ENCODE peak calls at places on chromosomes 16 and 17, in ten cellular contexts. X is thoracic aorta; O is CD8-positive, alpha-beta memory T cell; D is esophagus squamous epithelium; U is Peyer's patch; P is upper lobe of right lung; A is psoas muscle; Y is ovary; C is body of pancreas; M is transverse colon. T is an unnamed sample.

GRCh38 chr17:20234266-20234665 is 225.1 kb downstream of the SPECC1 start:
- DNase-seq in X (no peak), Y (no peak), C (no peak), D (no peak), P (no peak), M (no peak), A (no peak), O (peak; percentile 62), U (no peak), T (no peak)

GRCh38 chr17:5226940-5227878 is 7.5 kb downstream of the SCIMP start:
- DNase-seq in Y (no peak), U (peak; percentile 82), P (peak; percentile 67), A (no peak), M (no peak), O (peak; percentile 46), X (no peak), D (no peak), C (no peak), T (no peak)

GRCh38 chr16:68993885-68994284 is 111.6 kb upstream of the HAS3 start:
- DNase-seq in U (no peak), O (no peak), M (no peak), A (no peak), P (no peak), X (no peak), Y (no peak), D (no peak), C (no peak), T (no peak)

GRCh38 chr16:54400261-54400660 is 113.7 kb upstream of the IRX3 start:
- DNase-seq in A (no peak), U (no peak), P (no peak), O (no peak), M (no peak), X (no peak), C (no peak), Y (no peak), D (no peak), T (no peak)

GRCh38 chr17:57669671-57670529 is 75.2 kb downstream of the CCDC182 start:
- DNase-seq in Y (no peak), O (no peak), A (no peak), C (no peak), X (no peak), D (no peak), U (no peak), P (no peak), M (no peak), T (no peak)

GRCh38 chr17:47603830-47604229 is 45.9 kb upstream of the KPNB1 start:
- DNase-seq in D (no peak), Y (no peak), M (no peak), C (no peak), P (no peak), U (no peak), O (no peak), X (no peak), A (no peak), T (no peak)

GRCh38 chr16:15689290-15689689 is 39.2 kb downstream of the NDE1 start:
- DNase-seq in X (no peak), C (no peak), Y (no peak), A (no peak), U (no peak), P (no peak), D (no peak), O (no peak), M (no peak), T (no peak)

GRCh38 chr16:66954097-66954659 is 6.9 kb upstream of the CES3 start:
- DNase-seq in Y (peak; percentile 79), P (no peak), U (peak; percentile 92), C (peak; percentile 81), A (peak; percentile 77), O (peak; percentile 66), X (peak; percentile 25), D (no peak), M (peak; percentile 89), T (peak; percentile 84)

GRCh38 chr17:59381716-59382570 is 50.5 kb downstream of the YPEL2 start:
- DNase-seq in Y (no peak), A (peak; percentile 22), O (no peak), C (peak; percentile 87), M (peak; percentile 76), D (no peak), X (no peak), U (no peak), P (no peak), T (no peak)

GRCh38 chr17:73138541-73139138 is 26.2 kb upstream of the SSTR2 start:
- DNase-seq in D (no peak), A (no peak), X (no peak), M (no peak), Y (no peak), U (no peak), P (no peak), C (peak; percentile 32), O (no peak), T (no peak)

GRCh38 chr17:81064746-81065475 is 30.0 kb downstream of the BAIAP2 start:
- DNase-seq in O (no peak), U (no peak), M (no peak), P (no peak), X (no peak), C (no peak), D (no peak), Y (no peak), A (no peak), T (no peak)

GRCh38 chr17:79716183-79716797 is 14.5 kb upstream of the ENPP7 start:
- DNase-seq in X (no peak), D (no peak), M (no peak), P (no peak), Y (no peak), C (no peak), O (no peak), A (no peak), U (no peak), T (no peak)

GRCh38 chr17:42669705-42670198 is 7.0 kb downstream of the PLEKHH3 start:
- DNase-seq in X (no peak), U (no peak), P (no peak), C (no peak), A (no peak), Y (peak; percentile 24), M (no peak), D (no peak), O (no peak), T (no peak)
- H3K36me3 ChIP-seq in X (peaks cover 51% of the 10 kb centered on the region), U (no peaks in the 10 kb centered on the region), P (peaks cover 64% of the 10 kb centered on the region), C (peaks cover 16% of the 10 kb centered on the region), A (peaks cover 75% of the 10 kb centered on the region), Y (no peaks in the 10 kb centered on the region), M (no peaks in the 10 kb centered on the region), D (peaks cover 39% of the 10 kb centered on the region), O (peaks cover 4% of the 10 kb centered on the region), T (peaks cover 33% of the 10 kb centered on the region)

DNA sequence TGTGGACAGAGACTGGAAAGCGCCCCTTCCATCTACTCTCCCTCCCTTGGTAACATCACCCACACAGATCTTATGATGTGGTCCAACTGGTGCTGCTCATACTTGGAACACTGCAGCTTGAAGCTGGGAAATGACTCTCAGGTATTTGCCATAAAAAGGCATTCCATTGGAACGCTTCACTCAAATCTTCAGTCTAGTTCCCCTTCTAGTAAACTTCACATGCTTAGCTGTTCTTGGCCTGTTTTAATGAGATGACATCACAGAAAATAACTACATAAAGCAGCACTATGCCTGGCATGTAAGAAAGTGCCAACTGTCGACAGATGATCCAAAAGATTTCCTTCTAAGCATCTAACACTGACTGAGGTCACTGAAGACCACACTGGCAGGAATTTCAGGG is 9.3 kb downstream of the ZNF263 start:
- DNase-seq in X (no peak), M (no peak), P (no peak), O (no peak), D (no peak), A (no peak), Y (no peak), C (no peak), U (no peak), T (no peak)
- H3K9me3 ChIP-seq in X (peaks cover 93% of the 10 kb centered on the region), M (peaks cover 67% of the 10 kb centered on the region), P (peaks cover 76% of the 10 kb centered on the region), O (peaks cover 55% of the 10 kb centered on the region), D (peaks cover 93% of the 10 kb centered on the region), A (peaks cover 95% of the 10 kb centered on the region), Y (no peaks in the 10 kb centered on the region), C (no peaks in the 10 kb centered on the region), U (no peaks in the 10 kb centered on the region), T (no peaks in the 10 kb centered on the region)

GRCh38 chr17:48729335-48730239 is 1.0 kb upstream of the HOXB13 start:
- DNase-seq in O (no peak), U (no peak), P (no peak), A (no peak), D (no peak), X (no peak), C (no peak), M (no peak), Y (no peak), T (no peak)

GRCh38 chr17:48727415-48728175 is 955 bp downstream of the HOXB13 start:
- DNase-seq in C (no peak), D (no peak), P (no peak), A (no peak), Y (no peak), O (no peak), U (no peak), M (no peak), X (no peak), T (no peak)

GRCh38 chr17:48731355-48731754 is 2.8 kb upstream of the HOXB13 start:
- DNase-seq in C (no peak), A (no peak), U (no peak), P (no peak), O (no peak), M (no peak), Y (no peak), D (no peak), X (no peak), T (no peak)

GRCh38 chr17:48728232-48729231 is at the start of gene HOXB13:
- DNase-seq in Y (no peak), C (no peak), D (no peak), X (no peak), M (peak; percentile 73), U (no peak), O (peak; percentile 30), A (no peak), P (no peak), T (peak; percentile 66)

GRCh38 chr17:48730240-48730550 is 1.6 kb upstream of the HOXB13 start:
- DNase-seq in P (no peak), O (no peak), A (no peak), D (no peak), Y (no peak), U (no peak), C (no peak), M (no peak), X (no peak), T (no peak)
- H3K27me3 ChIP-seq in P (peaks cover 99% of the 10 kb centered on the region), O (peaks cover 96% of the 10 kb centered on the region), A (peaks cover 4% of the 10 kb centered on the region), D (peaks cover 64% of the 10 kb centered on the region), Y (peaks cover 3% of the 10 kb centered on the region), U (peaks cover 77% of the 10 kb centered on the region), C (peaks cover 73% of the 10 kb centered on the region), M (peaks cover 100% of the 10 kb centered on the region), X (peaks cover 35% of the 10 kb centered on the region), T (peaks cover 100% of the 10 kb centered on the region)

GRCh38 chr17:76932402-76933333 is 64.5 kb downstream of the MGAT5B start:
- DNase-seq in A (no peak), X (no peak), P (no peak), O (no peak), C (no peak), U (no peak), Y (no peak), M (no peak), D (no peak), T (no peak)
- H3K36me3 ChIP-seq in A (no peaks in the 10 kb centered on the region), X (no peaks in the 10 kb centered on the region), P (no peaks in the 10 kb centered on the region), O (no peaks in the 10 kb centered on the region), C (no peaks in the 10 kb centered on the region), U (no peaks in the 10 kb centered on the region), Y (no peaks in the 10 kb centered on the region), M (no peaks in the 10 kb centered on the region), D (no peaks in the 10 kb centered on the region), T (no peaks in the 10 kb centered on the region)

DNA sequence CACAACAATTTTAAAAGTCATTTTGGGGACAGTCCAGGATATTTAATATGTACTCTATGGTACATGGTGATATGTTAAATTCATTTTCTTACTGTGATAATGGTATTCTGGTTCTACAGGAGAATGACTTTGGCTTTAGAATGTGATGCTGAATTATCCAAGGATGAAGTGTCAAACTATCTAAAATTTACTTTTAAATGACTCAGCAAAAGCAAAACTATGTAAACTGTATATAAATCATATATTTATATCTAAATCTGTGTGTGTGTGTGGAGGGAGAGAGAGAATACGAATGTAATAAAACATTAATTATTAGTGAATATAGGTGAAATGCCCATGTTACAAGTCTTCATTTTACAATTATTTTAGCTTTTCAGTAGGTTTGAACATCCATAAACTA is 733.8 kb upstream of the CA10 start:
- DNase-seq in Y (no peak), D (no peak), P (no peak), U (no peak), X (no peak), A (no peak), C (no peak), M (no peak), O (no peak), T (no peak)
- H3K9me3 ChIP-seq in Y (no peaks in the 10 kb centered on the region), D (no peaks in the 10 kb centered on the region), P (no peaks in the 10 kb centered on the region), U (no peaks in the 10 kb centered on the region), X (no peaks in the 10 kb centered on the region), A (no peaks in the 10 kb centered on the region), C (no peaks in the 10 kb centered on the region), M (no peaks in the 10 kb centered on the region), O (no peaks in the 10 kb centered on the region), T (no peaks in the 10 kb centered on the region)

T was measured in cardiac muscle cell.